ENCODE peak calls at places on chromosomes 12 and 14, in four cellular contexts. Z is thyroid gland, C is GM13976, V is lower leg skin. R is an unnamed sample.

GRCh38 chr12:40946612-40947194 is 241.4 kb upstream of the PDZRN4 start:
- DNase-seq in C (peak; percentile 7), V (no peak), Z (no peak), R (no peak)

GRCh38 chr12:124361996-124362395 is 67.1 kb downstream of the RFLNA start:
- DNase-seq in Z (no peak), C (no peak), V (no peak), R (no peak)

GRCh38 chr12:51183816-51184215 is 10.9 kb upstream of the TFCP2 start:
- DNase-seq in V (no peak), Z (peak; percentile 92), C (no peak), R (no peak)

GRCh38 chr14:55123101-55123500 is 6.0 kb upstream of the LGALS3 start:
- DNase-seq in C (no peak), V (no peak), Z (no peak), R (no peak)

GRCh38 chr12:107990325-107990724 is 138.8 kb upstream of the WSCD2 start:
- DNase-seq in C (peak; percentile 5), Z (peak; percentile 51), V (no peak), R (peak; percentile 61)

GRCh38 chr14:84591827-84592540 is 938.0 kb upstream of the FLRT2 start:
- DNase-seq in V (no peak), C (no peak), Z (no peak), R (no peak)

GRCh38 chr12:120224304-120225199 is 23.6 kb upstream of the RPLP0 start:
- DNase-seq in V (no peak), C (no peak), Z (peak; percentile 94), R (peak; percentile 31)

GRCh38 chr12:75130811-75131210 is 78.8 kb downstream of the KCNC2 start:
- DNase-seq in C (no peak), V (no peak), Z (no peak), R (no peak)

GRCh38 chr12:101700299-101700820 is 2.9 kb downstream of the CHPT1 start:
- DNase-seq in Z (no peak), V (no peak), C (no peak), R (no peak)

GRCh38 chr14:24818054-24818822 is 184.2 kb upstream of the GZMB start:
- DNase-seq in C (no peak), V (no peak), Z (peak; percentile 74), R (no peak)

GRCh38 chr12:55974308-55974724 is 438 bp downstream of the RAB5B start:
- DNase-seq in V (no peak), Z (peak; percentile 66), C (peak; percentile 56), R (peak; percentile 52)

DNA sequence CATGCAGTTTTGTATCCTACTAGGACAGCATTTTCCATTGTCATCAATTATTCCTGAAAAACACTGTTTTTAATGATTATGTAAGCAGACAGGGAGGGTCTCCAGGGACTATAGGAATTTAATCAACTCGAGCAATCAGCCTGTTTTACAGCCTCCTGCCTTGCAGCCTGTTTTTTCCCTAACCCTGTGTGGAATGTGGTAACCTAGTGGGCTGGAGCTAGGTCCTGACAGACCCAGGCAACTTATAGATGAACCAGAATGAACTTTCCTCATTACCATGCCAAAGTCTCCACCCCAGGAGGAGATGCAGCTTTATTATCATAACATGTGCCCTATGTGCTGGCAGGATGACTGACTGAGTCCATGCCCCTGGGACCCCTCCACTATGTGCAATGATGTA is 375.1 kb downstream of the BMP4 start:
- DNase-seq in V (no peak), Z (no peak), C (no peak), R (no peak)
- TF ChIP-seq CTCF in V (no peak), Z (no peak), C (no peak), R (no peak)

GRCh38 chr14:21089271-21089670 is 9.2 kb downstream of the ZNF219 start:
- DNase-seq in V (no peak), Z (no peak), C (no peak), R (no peak)

GRCh38 chr14:21089877-21090193 is 8.6 kb downstream of the ZNF219 start:
- DNase-seq in C (no peak), V (no peak), Z (no peak), R (no peak)

GRCh38 chr14:21091784-21092146 is 6.7 kb downstream of the ZNF219 start:
- DNase-seq in C (no peak), V (no peak), Z (peak; percentile 62), R (no peak)

GRCh38 chr14:21090940-21091663 is 7.4 kb downstream of the ZNF219 start:
- DNase-seq in V (no peak), Z (no peak), C (peak; percentile 25), R (no peak)

GRCh38 chr14:21090194-21090939 is 8.1 kb downstream of the ZNF219 start:
- DNase-seq in C (peak; percentile 54), V (no peak), Z (no peak), R (peak; percentile 57)
- TF ChIP-seq CTCF in C (peak; percentile 20), V (no peak), Z (no peak), R (peak; percentile 72)

GRCh38 chr12:85866929-85867776 is 6.9 kb upstream of the NTS start:
- DNase-seq in V (no peak), C (peak; percentile 51), Z (peak; percentile 30), R (peak; percentile 39)
- TF ChIP-seq CTCF in V (no peak), C (peak; percentile 58), Z (peak; percentile 68), R (peak; percentile 56)

GRCh38 chr12:19964549-19964948 is 403.8 kb upstream of the PDE3A start:
- DNase-seq in C (no peak), V (no peak), Z (no peak), R (no peak)

GRCh38 chr12:19962192-19962591 is 406.1 kb upstream of the PDE3A start:
- DNase-seq in Z (no peak), C (no peak), V (no peak), R (no peak)

GRCh38 chr12:19967001-19967400 is 401.3 kb upstream of the PDE3A start:
- DNase-seq in V (no peak), Z (no peak), C (no peak), R (no peak)

GRCh38 chr12:19965196-19966038 is 402.9 kb upstream of the PDE3A start:
- DNase-seq in V (no peak), C (no peak), Z (no peak), R (no peak)

DNA sequence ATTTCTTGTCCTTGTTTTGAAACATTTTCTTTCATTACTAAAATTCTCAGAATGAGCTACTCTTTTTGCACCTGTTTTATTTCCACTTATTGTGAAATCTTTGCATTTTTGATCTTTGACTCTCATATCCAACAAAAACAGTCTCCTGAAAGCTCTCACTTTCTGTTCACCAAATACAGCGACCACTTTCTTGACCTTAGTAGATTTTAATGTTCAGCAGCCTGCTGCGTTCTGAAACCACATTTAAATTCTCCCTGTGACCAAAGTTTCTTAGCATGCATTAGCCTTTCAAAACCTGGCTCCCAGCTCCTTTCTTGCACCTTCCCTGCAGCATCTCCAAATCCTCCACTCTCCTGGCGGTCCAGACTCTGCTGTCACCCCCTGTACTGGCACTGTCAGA is 404.4 kb upstream of the PDE3A start:
- DNase-seq in Z (no peak), V (no peak), C (no peak), R (no peak)
- TF ChIP-seq CTCF in Z (no peak), V (no peak), C (no peak), R (no peak)

GRCh38 chr14:51979399-51979709 is 10.0 kb upstream of the RTRAF start:
- DNase-seq in V (no peak), C (no peak), Z (no peak), R (no peak)

GRCh38 chr14:51981218-51981854 is 8.0 kb upstream of the RTRAF start:
- DNase-seq in V (no peak), Z (no peak), C (peak; percentile 11), R (no peak)

GRCh38 chr14:51977075-51977474 is 12.3 kb upstream of the RTRAF start:
- DNase-seq in V (no peak), C (no peak), Z (no peak), R (no peak)

GRCh38 chr14:51978566-51979398 is 10.6 kb upstream of the RTRAF start:
- DNase-seq in V (peak; percentile 96), C (peak; percentile 56), Z (peak; percentile 75), R (peak; percentile 90)
- TF ChIP-seq CTCF in V (no peak), C (peak; percentile 88), Z (peak; percentile 94), R (peak; percentile 96)

DNA sequence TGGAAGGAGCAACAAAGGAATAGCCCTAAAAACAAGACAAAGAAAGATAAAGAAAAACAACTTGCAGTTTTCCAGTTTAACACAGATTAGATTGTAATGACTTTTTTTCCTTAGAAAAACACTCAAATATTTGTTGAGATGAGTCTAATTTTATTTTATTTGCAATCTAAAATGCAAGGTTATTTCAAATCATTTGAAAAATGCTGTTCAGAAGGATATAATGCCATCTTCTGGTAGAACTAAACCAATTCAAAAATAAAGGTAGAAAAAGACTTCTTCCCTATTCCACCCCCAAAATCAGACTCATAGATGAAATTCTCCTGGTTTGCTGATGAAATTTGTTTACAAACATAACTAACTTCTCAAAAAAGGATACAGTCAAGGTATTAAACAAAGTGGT is 84.5 kb upstream of the TTC7B start:
- DNase-seq in Z (no peak), V (no peak), C (no peak), R (no peak)
- TF ChIP-seq CTCF in Z (no peak), V (no peak), C (no peak), R (no peak)

GRCh38 chr12:80602455-80602854 is 105.0 kb upstream of the MYF6 start:
- DNase-seq in C (no peak), Z (no peak), V (no peak), R (no peak)

GRCh38 chr12:80596509-80596908 is 110.9 kb upstream of the MYF6 start:
- DNase-seq in V (no peak), C (no peak), Z (no peak), R (no peak)

GRCh38 chr12:80593766-80594165 is 113.7 kb upstream of the MYF6 start:
- DNase-seq in V (no peak), C (no peak), Z (no peak), R (no peak)

GRCh38 chr12:80598004-80598606 is 109.3 kb upstream of the MYF6 start:
- DNase-seq in C (no peak), Z (no peak), V (no peak), R (peak; percentile 1)
- TF ChIP-seq CTCF in C (peak; percentile 22), Z (no peak), V (no peak), R (no peak)

R was measured in activated CD8-positive, alpha-beta T cell treated with anti-CD3 and anti-CD28 coated beads for 36 hours.